ENCODE peak calls at places on chromosomes 2 and 18, in six cellular contexts. T is fibroblast of the aortic adventitia, F is glutamatergic neuron, G is prostate gland, H is body of pancreas, U is foreskin fibroblast. Z is an unnamed sample.

GRCh38 chr2:8682719-8683667 is 1.1 kb downstream of the ID2 start:
- DNase-seq in T (peak), F (no peak), G (peak), H (peak), U (peak), Z (peak)

GRCh38 chr2:241863021-241863954 is 4.6 kb upstream of the PDCD1 start:
- DNase-seq in T (no peak), F (peak), G (no peak), H (no peak), U (peak), Z (no peak)

GRCh38 chr18:47949197-47949596 is 18.7 kb upstream of the SMAD2 start:
- DNase-seq in T (no peak), F (no peak), G (no peak), H (no peak), U (peak), Z (no peak)

GRCh38 chr2:222295368-222296041 is 3.3 kb downstream of the PAX3 start:
- DNase-seq in T (peak), F (no peak), G (no peak), H (no peak), U (peak), Z (no peak)

GRCh38 chr2:135839713-135840112 is 2.7 kb upstream of the LCT start:
- DNase-seq in T (peak), F (no peak), G (no peak), H (no peak), U (peak), Z (no peak)

GRCh38 chr2:120768112-120769048 is 32.7 kb downstream of the GLI2 start:
- DNase-seq in T (no peak), F (peak), G (no peak), H (no peak), U (no peak), Z (no peak)

GRCh38 chr2:47357475-47357874 is 45.5 kb upstream of the MSH2 start:
- DNase-seq in T (peak), F (no peak), G (no peak), H (peak), U (peak), Z (no peak)

GRCh38 chr2:196324212-196324611 is 152.8 kb upstream of the STK17B start:
- DNase-seq in T (peak), F (no peak), G (no peak), H (no peak), U (peak), Z (no peak)

DNA sequence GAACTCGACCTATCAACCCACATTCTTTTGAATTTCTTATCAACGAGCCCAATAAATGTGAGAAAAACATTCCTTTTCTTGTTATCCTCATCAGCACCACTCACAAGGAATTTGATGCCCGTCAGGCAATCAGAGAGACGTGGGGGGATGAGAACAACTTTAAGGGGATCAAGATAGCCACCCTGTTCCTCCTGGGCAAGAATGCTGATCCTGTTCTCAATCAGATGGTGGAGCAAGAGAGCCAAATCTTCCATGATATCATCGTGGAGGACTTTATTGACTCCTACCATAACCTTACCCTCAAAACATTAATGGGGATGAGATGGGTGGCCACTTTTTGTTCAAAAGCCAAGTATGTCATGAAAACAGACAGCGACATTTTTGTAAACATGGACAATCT is 378.2 kb downstream of the STK39 start:
- DNase-seq in T (no peak), F (no peak), G (no peak), H (no peak), U (no peak), Z (no peak)
- TF ChIP-seq CTCF in T (no peak), F (no peak), G (no peak), H (no peak), U (no peak), Z (no peak)

GRCh38 chr2:191479680-191480023 is 198.3 kb upstream of the NABP1 start:
- DNase-seq in T (no peak), F (no peak), G (no peak), H (no peak), U (no peak), Z (no peak)
- TF ChIP-seq CTCF in T (peak), F (no peak), G (no peak), H (no peak), U (no peak), Z (no peak)

GRCh38 chr18:54223568-54224241 is 764 bp downstream of the MBD2 start:
- DNase-seq in T (peak), F (peak), G (peak), H (peak), U (peak), Z (peak)

GRCh38 chr18:54222922-54223567 is 1.4 kb downstream of the MBD2 start:
- DNase-seq in T (peak), F (no peak), G (peak), H (no peak), U (no peak), Z (no peak)

GRCh38 chr18:54228364-54228763 is 3.9 kb upstream of the MBD2 start:
- DNase-seq in T (no peak), F (no peak), G (no peak), H (no peak), U (no peak), Z (no peak)

GRCh38 chr18:54220406-54220805 is 4.1 kb downstream of the MBD2 start:
- DNase-seq in T (no peak), F (no peak), G (no peak), H (no peak), U (no peak), Z (no peak)

DNA sequence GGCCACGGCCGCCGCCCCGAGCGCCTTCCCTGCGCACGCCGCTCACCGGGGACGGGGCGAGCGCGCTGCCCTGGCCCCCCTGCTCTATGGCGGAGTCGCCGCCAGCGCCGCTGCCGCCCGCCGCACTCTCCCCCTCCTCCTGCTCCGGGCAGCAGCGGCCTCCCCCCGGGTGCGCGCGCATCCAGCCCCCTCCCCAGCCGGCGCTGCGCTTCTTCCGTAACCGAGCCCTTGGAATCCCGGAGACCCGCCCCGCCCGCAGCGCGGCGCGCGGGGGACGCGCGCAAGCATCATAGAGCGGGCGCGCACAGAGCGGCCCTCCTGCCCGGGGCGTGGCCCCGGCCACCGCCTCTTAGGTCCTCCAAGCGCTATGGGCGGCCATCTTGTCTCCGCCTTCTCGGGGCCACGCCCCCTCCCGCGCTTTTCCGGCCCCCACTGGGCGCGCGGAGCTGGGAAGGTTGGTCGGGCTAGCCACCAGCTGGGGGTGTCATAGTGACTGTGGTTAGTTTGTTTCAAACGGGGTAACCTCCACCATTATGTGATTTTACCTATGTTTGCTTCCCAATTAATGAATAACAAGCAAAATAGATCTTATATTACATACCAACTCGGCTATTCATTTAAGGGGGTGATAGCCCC is at the start of gene MBD2:
- DNase-seq in T (peak), F (peak), G (peak), H (peak), U (peak), Z (peak)
- TF ChIP-seq CTCF in T (no peak), F (no peak), G (no peak), H (no peak), U (no peak), Z (no peak)

DNA sequence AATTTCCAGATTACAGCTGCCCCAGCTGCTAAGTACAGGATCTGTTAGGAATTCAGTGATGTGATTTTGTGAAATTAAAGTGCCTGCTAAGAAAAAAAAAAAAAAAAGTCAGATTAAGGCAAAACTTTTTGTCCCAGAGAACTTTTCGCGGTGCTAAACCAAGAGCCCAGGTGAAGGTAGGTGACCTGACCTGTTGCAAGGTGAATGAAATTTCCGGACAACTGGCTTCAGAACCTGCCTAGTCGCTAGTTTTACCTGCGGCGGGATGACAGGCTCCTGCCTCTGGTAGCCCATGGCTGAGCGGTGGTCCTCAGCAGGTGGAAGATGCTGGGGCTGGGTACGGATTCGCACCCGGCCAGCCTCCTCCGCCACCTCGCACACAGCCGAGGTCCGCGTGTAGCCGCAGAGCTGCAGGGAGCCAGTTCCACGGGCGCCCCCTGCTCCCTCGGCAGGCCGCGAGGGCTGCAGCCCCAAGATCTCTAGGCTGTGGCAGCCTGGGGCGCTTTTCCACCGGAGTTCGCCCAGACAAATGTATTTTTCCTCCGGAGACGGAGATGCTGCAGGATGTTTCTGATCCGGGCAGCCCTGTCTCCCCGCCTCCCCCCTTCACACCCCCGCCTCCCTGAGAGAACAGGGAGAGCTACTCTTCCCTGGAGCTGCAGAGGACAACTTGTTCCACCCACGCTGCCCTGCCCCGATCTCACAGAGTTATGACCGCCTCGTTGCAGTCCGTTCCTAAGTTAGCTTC is at the start of gene SLC38A11:
- DNase-seq in T (peak), F (peak), G (peak), H (peak), U (peak), Z (no peak)
- TF ChIP-seq CTCF in T (peak), F (no peak), G (no peak), H (no peak), U (no peak), Z (no peak)